ENCODE peak calls at places on chromosome 13, in five cellular contexts. A is iPS DF 6.9, J is psoas muscle, Q is A549, V is pancreas. X is an unnamed sample.

GRCh38 chr13:31870511-31870910 is 131.2 kb downstream of the RXFP2 start:
- DNase-seq in A (no peak), J (no peak), Q (no peak), V (no peak), X (no peak)

GRCh38 chr13:98221234-98221633 is 44.2 kb upstream of the RNF113B start:
- DNase-seq in A (no peak), J (no peak), Q (no peak), V (no peak), X (no peak)

GRCh38 chr13:44726777-44727176 is 150.6 kb upstream of the TSC22D1 start:
- DNase-seq in A (no peak), J (no peak), Q (no peak), V (no peak), X (no peak)

GRCh38 chr13:111955412-111955769 is 111.6 kb upstream of the SOX1 start:
- DNase-seq in A (no peak), J (no peak), Q (no peak), V (no peak), X (no peak)

GRCh38 chr13:37914781-37915391 is 45.3 kb upstream of the TRPC4 start:
- DNase-seq in A (no peak), J (no peak), Q (no peak), V (no peak), X (no peak)

GRCh38 chr13:38624822-38625221 is 62.1 kb upstream of the FREM2 start:
- DNase-seq in A (peak), J (no peak), Q (no peak), V (no peak), X (no peak)

GRCh38 chr13:27605610-27606200 is 14.6 kb downstream of the LNX2 start:
- DNase-seq in A (no peak), J (no peak), Q (no peak), V (no peak), X (no peak)

GRCh38 chr13:78131811-78132210 is 213.2 kb upstream of the EDNRB start:
- DNase-seq in A (no peak), J (no peak), Q (no peak), V (no peak), X (no peak)

GRCh38 chr13:25943081-25943480 is 108.7 kb downstream of the SHISA2 start:
- DNase-seq in A (no peak), J (no peak), Q (no peak), V (no peak), X (no peak)

GRCh38 chr13:40801255-40802217 is 12.1 kb downstream of the SLC25A15 start:
- DNase-seq in A (no peak), J (no peak), Q (no peak), V (no peak), X (no peak)

GRCh38 chr13:111460548-111461444 is 140.4 kb downstream of the TEX29 start:
- DNase-seq in A (peak), J (peak), Q (peak), V (peak), X (peak)

GRCh38 chr13:99086869-99087129 is 108.9 kb upstream of the DOCK9 start:
- DNase-seq in A (no peak), J (no peak), Q (no peak), V (no peak), X (no peak)

GRCh38 chr13:109481046-109481445 is 305.3 kb downstream of the IRS2 start:
- DNase-seq in A (no peak), J (no peak), Q (no peak), V (no peak), X (no peak)

GRCh38 chr13:36344173-36344572 is 2.0 kb downstream of the SPART start:
- DNase-seq in A (no peak), J (no peak), Q (peak), V (no peak), X (no peak)

GRCh38 chr13:111115841-111116500 is 861 bp downstream of the ARHGEF7 start:
- DNase-seq in A (no peak), J (peak), Q (no peak), V (no peak), X (no peak)

GRCh38 chr13:75375329-75375728 is 106.6 kb downstream of the TBC1D4 start:
- DNase-seq in A (no peak), J (no peak), Q (no peak), V (no peak), X (no peak)

GRCh38 chr13:40193290-40194203 is 472.9 kb downstream of the FOXO1 start:
- DNase-seq in A (no peak), J (peak), Q (no peak), V (no peak), X (peak)

GRCh38 chr13:44732503-44733098 is 156.5 kb upstream of the TSC22D1 start:
- DNase-seq in A (no peak), J (peak), Q (no peak), V (no peak), X (no peak)

GRCh38 chr13:42973581-42973980 is 18.5 kb downstream of the EPSTI1 start:
- DNase-seq in A (no peak), J (no peak), Q (no peak), V (no peak), X (no peak)

GRCh38 chr13:100620792-100621191 is 32.2 kb upstream of the GGACT start:
- DNase-seq in A (no peak), J (no peak), Q (no peak), V (no peak), X (no peak)

GRCh38 chr13:101473458-101473857 is 21.0 kb downstream of the ITGBL1 start:
- DNase-seq in A (no peak), J (no peak), Q (no peak), V (no peak), X (no peak)

GRCh38 chr13:87674143-87674772 is 3.1 kb downstream of the SLITRK5 start:
- DNase-seq in A (no peak), J (no peak), Q (no peak), V (no peak), X (no peak)

GRCh38 chr13:113317031-113317430 is 20.0 kb downstream of the LAMP1 start:
- DNase-seq in A (no peak), J (no peak), Q (no peak), V (no peak), X (no peak)

GRCh38 chr13:68375004-68375403 is 1144.9 kb upstream of the PCDH9 start:
- DNase-seq in A (no peak), J (no peak), Q (no peak), V (no peak), X (no peak)

GRCh38 chr13:68081051-68081450 is 850.9 kb upstream of the PCDH9 start:
- DNase-seq in A (no peak), J (no peak), Q (no peak), V (no peak), X (no peak)

GRCh38 chr13:58583961-58584360 is 952.4 kb downstream of the PCDH17 start:
- DNase-seq in A (no peak), J (no peak), Q (no peak), V (no peak), X (no peak)

GRCh38 chr13:79402679-79403078 is 3.4 kb downstream of the RBM26 start:
- DNase-seq in A (no peak), J (no peak), Q (no peak), V (no peak), X (no peak)

GRCh38 chr13:80040219-80040976 is 300.5 kb downstream of the SPRY2 start:
- DNase-seq in A (no peak), J (no peak), Q (peak), V (no peak), X (no peak)

GRCh38 chr13:113552786-113553540 is 31.6 kb upstream of the TFDP1 start:
- DNase-seq in A (no peak), J (no peak), Q (no peak), V (no peak), X (no peak)

GRCh38 chr13:40456397-40456958 is 210.0 kb downstream of the FOXO1 start:
- DNase-seq in A (no peak), J (no peak), Q (no peak), V (no peak), X (no peak)

GRCh38 chr13:48043789-48044503 is 6.4 kb downstream of the NUDT15 start:
- DNase-seq in A (no peak), J (no peak), Q (no peak), V (no peak), X (no peak)

GRCh38 chr13:38866649-38867048 is 124.0 kb downstream of the STOML3 start:
- DNase-seq in A (no peak), J (no peak), Q (peak), V (no peak), X (no peak)

GRCh38 chr13:111484959-111485358 is 164.5 kb downstream of the TEX29 start:
- DNase-seq in A (no peak), J (no peak), Q (no peak), V (no peak), X (no peak)

GRCh38 chr13:47215741-47216140 is 318.9 kb upstream of the HTR2A start:
- DNase-seq in A (no peak), J (no peak), Q (peak), V (no peak), X (no peak)

GRCh38 chr13:72255908-72256307 is 388.9 kb upstream of the DACH1 start:
- DNase-seq in A (peak), J (no peak), Q (peak), V (no peak), X (no peak)

GRCh38 chr13:97982286-97982685 is 28.8 kb downstream of the IPO5 start:
- DNase-seq in A (no peak), J (no peak), Q (no peak), V (no peak), X (no peak)

GRCh38 chr13:48580185-48580803 is 47.4 kb upstream of the RCBTB2 start:
- DNase-seq in A (no peak), J (peak), Q (peak), V (peak), X (no peak)

GRCh38 chr13:102900193-102900608 is 54.4 kb downstream of the ERCC5 start:
- DNase-seq in A (no peak), J (no peak), Q (no peak), V (no peak), X (no peak)
- H3K27ac ChIP-seq in A (no peak), J (no peak), Q (no peak), V (no peak), X (no peak)

DNA sequence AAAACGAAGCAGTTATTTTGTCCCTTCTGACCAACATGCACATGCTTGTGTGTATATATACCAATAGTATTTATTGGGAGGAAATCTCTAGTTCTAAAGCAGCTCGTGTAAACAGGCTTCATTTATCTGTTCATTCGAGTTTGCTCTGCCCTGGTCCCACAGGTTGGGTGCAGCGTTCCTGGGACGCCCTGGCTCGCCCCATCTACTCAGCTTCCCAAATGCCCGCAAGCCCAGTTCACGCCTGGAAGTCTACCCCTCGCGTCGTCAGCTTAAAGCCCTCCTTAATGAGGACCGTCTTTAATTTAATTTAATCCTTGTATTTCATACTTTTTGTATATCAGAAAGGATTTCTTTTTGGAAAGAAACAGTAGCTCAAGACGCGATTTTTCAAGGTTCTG is 604 bp downstream of the THSD1 start:
- DNase-seq in A (no peak), J (no peak), Q (peak), V (no peak), X (no peak)
- H3K27ac ChIP-seq in A (no peak), J (peak), Q (peak), V (no peak), X (no peak)

GRCh38 chr13:73683746-73684145 is 450.5 kb downstream of the KLF12 start:
- DNase-seq in A (no peak), J (no peak), Q (no peak), V (no peak), X (no peak)

GRCh38 chr13:73681779-73682178 is 452.4 kb downstream of the KLF12 start:
- DNase-seq in A (no peak), J (no peak), Q (no peak), V (no peak), X (no peak)

GRCh38 chr13:73684750-73685149 is 449.5 kb downstream of the KLF12 start:
- DNase-seq in A (no peak), J (no peak), Q (no peak), V (no peak), X (no peak)

GRCh38 chr13:73687087-73687486 is 447.1 kb downstream of the KLF12 start:
- DNase-seq in A (no peak), J (no peak), Q (no peak), V (no peak), X (no peak)

GRCh38 chr13:73684286-73684685 is 449.9 kb downstream of the KLF12 start:
- DNase-seq in A (no peak), J (no peak), Q (no peak), V (no peak), X (no peak)
- H3K27ac ChIP-seq in A (no peak), J (no peak), Q (no peak), V (no peak), X (no peak)

DNA sequence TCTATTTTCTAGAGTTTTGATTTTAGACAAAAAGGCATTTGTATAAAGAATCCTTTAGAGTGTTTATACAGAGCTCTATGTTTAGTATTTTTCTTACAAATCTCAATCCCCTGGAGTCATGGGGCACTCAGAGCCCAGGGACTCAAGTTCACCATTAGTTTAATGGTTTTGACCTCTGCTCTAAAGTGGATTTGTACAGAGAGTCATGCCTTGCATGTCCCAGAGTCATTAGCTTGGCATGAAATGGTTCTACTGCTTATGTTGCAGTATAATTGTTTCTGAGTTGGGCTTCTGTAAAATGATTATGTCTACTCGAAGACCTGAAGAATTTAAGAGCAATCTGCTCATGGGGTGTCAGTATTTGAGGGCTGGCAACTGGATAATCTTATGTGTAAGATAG is 406.2 kb downstream of the DLEU7 start:
- DNase-seq in A (no peak), J (no peak), Q (no peak), V (no peak), X (no peak)
- H3K27ac ChIP-seq in A (no peak), J (no peak), Q (no peak), V (no peak), X (no peak)

DNA sequence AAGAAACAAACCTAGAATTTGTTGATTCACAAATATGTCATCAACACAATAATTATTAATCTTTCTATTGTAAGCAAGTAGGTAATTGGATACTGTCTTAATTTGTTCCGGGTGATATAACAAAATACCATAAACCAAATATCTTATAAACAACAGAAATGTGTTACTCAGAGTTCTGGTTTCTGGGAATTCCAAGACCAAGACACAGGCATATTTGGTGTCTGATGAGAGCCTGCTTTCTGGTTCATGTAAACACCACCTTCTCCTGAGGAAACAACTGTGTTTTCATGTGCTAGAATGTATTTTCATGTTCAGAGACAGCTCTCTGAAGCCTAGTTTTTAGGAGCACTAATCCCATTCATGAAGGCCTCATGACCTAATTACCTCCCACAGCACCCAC is 1819.5 kb downstream of the SLITRK5 start:
- DNase-seq in A (no peak), J (no peak), Q (no peak), V (no peak), X (no peak)
- H3K27ac ChIP-seq in A (no peak), J (no peak), Q (no peak), V (no peak), X (no peak)